ENCODE peak calls at places on chromosomes 16 and 17, in ten cellular contexts. F is NCI-H460; B is AG04449; S is putamen; A is stimulated activated CD4-positive, alpha-beta T cell treated with anti-CD3 and anti-CD28 coated beads, Interleukin-4, amount 100 ng/mL, for 1 hour; G is AG08395; W is cerebellum; T is non-pigmented ciliary epithelial cell; Z is HCT116; I is NCI-H1092. K is an unnamed sample.

GRCh38 chr17:79905832-79906231 is 66.6 kb upstream of the CBX4 start:
- DNase-seq in S (no peak), Z (peak; percentile 80), F (no peak), I (no peak), W (no peak), A (no peak), G (no peak), T (no peak), B (no peak), K (peak; percentile 1)

GRCh38 chr17:60230358-60230757 is 80.6 kb downstream of the CA4 start:
- DNase-seq in I (no peak), A (no peak), S (no peak), W (no peak), Z (no peak), B (no peak), G (peak; percentile 8), F (no peak), T (no peak), K (no peak)

GRCh38 chr17:27490391-27490790 is 34.1 kb downstream of the KSR1 start:
- DNase-seq in T (no peak), S (no peak), W (no peak), G (no peak), Z (no peak), B (no peak), A (no peak), F (no peak), I (no peak), K (no peak)

GRCh38 chr17:72274632-72275031 is 153.8 kb downstream of the SOX9 start:
- DNase-seq in W (no peak), B (no peak), G (no peak), I (no peak), Z (no peak), T (no peak), F (no peak), A (no peak), S (no peak), K (no peak)

GRCh38 chr16:4309102-4309832 is 6.6 kb upstream of the GLIS2 start:
- DNase-seq in F (no peak), T (no peak), Z (no peak), W (no peak), A (no peak), B (no peak), S (no peak), I (no peak), G (no peak), K (no peak)

GRCh38 chr16:50712568-50712914 is 19.1 kb downstream of the NOD2 start:
- DNase-seq in T (no peak), G (no peak), S (no peak), A (no peak), F (no peak), Z (no peak), B (no peak), I (no peak), W (no peak), K (no peak)

GRCh38 chr17:80036715-80037477 is 454 bp downstream of the CCDC40 start:
- DNase-seq in S (peak; percentile 39), G (peak; percentile 31), W (peak; percentile 45), A (peak; percentile 12), Z (no peak), B (no peak), I (peak; percentile 81), F (no peak), T (no peak), K (peak; percentile 54)

GRCh38 chr17:45016823-45017222 is 34.6 kb downstream of the DCAKD start:
- DNase-seq in Z (no peak), S (no peak), W (no peak), B (no peak), A (no peak), T (no peak), F (peak; percentile 18), G (no peak), I (no peak), K (no peak)

GRCh38 chr16:69187891-69188451 is 1.0 kb downstream of the SNTB2 start:
- DNase-seq in G (no peak), Z (no peak), S (peak; percentile 46), A (peak; percentile 32), I (peak; percentile 49), T (no peak), W (peak; percentile 21), B (no peak), F (peak; percentile 1), K (peak; percentile 69)

GRCh38 chr16:79599256-79599836 is 1.2 kb downstream of the MAF start:
- DNase-seq in G (no peak), I (peak; percentile 63), S (no peak), F (no peak), Z (no peak), B (no peak), W (peak; percentile 38), A (peak; percentile 24), T (no peak), K (peak; percentile 53)

GRCh38 chr17:61002316-61002736 is 324.7 kb downstream of the BCAS3 start:
- DNase-seq in F (peak; percentile 66), I (peak; percentile 28), S (peak; percentile 17), W (peak; percentile 7), T (peak; percentile 22), Z (peak; percentile 26), G (peak; percentile 25), A (no peak), B (no peak), K (no peak)

GRCh38 chr16:50067290-50067853 is 1.6 kb downstream of the HEATR3 start:
- DNase-seq in T (peak; percentile 31), W (peak; percentile 22), B (no peak), I (peak; percentile 2), A (peak; percentile 7), G (peak; percentile 45), Z (peak; percentile 22), F (no peak), S (peak; percentile 31), K (no peak)

GRCh38 chr17:57972151-57972550 is 15.9 kb downstream of the VEZF1 start:
- DNase-seq in B (no peak), T (no peak), G (no peak), A (no peak), I (no peak), F (no peak), S (no peak), W (no peak), Z (no peak), K (no peak)

GRCh38 chr17:62675701-62676100 is 48.2 kb downstream of the MRC2 start:
- DNase-seq in Z (no peak), I (no peak), W (no peak), T (no peak), A (no peak), B (no peak), S (no peak), G (no peak), F (no peak), K (no peak)

GRCh38 chr17:39455919-39456318 is 4.9 kb upstream of the MED1 start:
- DNase-seq in Z (no peak), S (no peak), B (no peak), T (no peak), G (no peak), I (no peak), A (no peak), F (no peak), W (no peak), K (no peak)

GRCh38 chr16:57379579-57379978 is 7.3 kb downstream of the CX3CL1 start:
- DNase-seq in F (no peak), Z (no peak), T (no peak), A (no peak), S (no peak), G (no peak), W (no peak), I (no peak), B (no peak), K (peak; percentile 41)

GRCh38 chr16:2082171-2082982 is 34.6 kb downstream of the TSC2 start:
- DNase-seq in S (no peak), B (no peak), A (no peak), F (no peak), I (peak; percentile 11), W (peak; percentile 76), Z (no peak), T (no peak), G (no peak), K (peak; percentile 73)

GRCh38 chr17:1647802-1648581 is 1.7 kb downstream of the RILP start:
- DNase-seq in Z (peak; percentile 12), F (no peak), B (no peak), A (no peak), T (no peak), S (no peak), G (no peak), W (no peak), I (no peak), K (peak; percentile 74)

GRCh38 chr17:77999413-78000173 is 41.1 kb downstream of the TNRC6C start:
- DNase-seq in A (no peak), Z (peak; percentile 33), F (no peak), B (no peak), T (no peak), G (peak; percentile 6), W (no peak), I (no peak), S (no peak), K (no peak)

GRCh38 chr16:73199214-73199613 is 151.3 kb upstream of the ZFHX3 start:
- DNase-seq in G (no peak), B (no peak), A (no peak), W (no peak), Z (no peak), T (no peak), F (no peak), S (no peak), I (no peak), K (no peak)

GRCh38 chr17:82415786-82416185 is 2.4 kb upstream of the HEXD start:
- DNase-seq in G (no peak), S (no peak), W (no peak), T (no peak), F (no peak), Z (no peak), I (no peak), A (no peak), B (no peak), K (no peak)

GRCh38 chr17:2150871-2151270 is 96.0 kb downstream of the HIC1 start:
- DNase-seq in A (no peak), Z (no peak), T (no peak), F (no peak), G (no peak), S (no peak), W (no peak), B (no peak), I (no peak), K (no peak)

GRCh38 chr16:53129281-53130192 is 74.7 kb downstream of the CHD9 start:
- DNase-seq in T (no peak), A (no peak), I (peak; percentile 21), W (no peak), B (peak; percentile 24), F (no peak), S (peak; percentile 4), Z (no peak), G (no peak), K (no peak)

GRCh38 chr17:77476920-77477805 is 336.4 kb downstream of the SEC14L1 start:
- DNase-seq in I (no peak), S (no peak), A (peak; percentile 40), B (peak; percentile 95), T (peak; percentile 88), W (no peak), Z (no peak), F (peak; percentile 35), G (peak; percentile 97), K (peak; percentile 70)